ENCODE peak calls at places on chromosomes 4 and X, in four cellular contexts. One of them, this sample, is unnamed.

GRCh38 chr4:129429566-129430339 is 333.8 kb downstream of the C4orf33 start:
- DNase-seq in WTC11: no peak
- DNase-seq in vagina: no peak
- DNase-seq in NCI-H748 treated with DMSO at 0.1 percent for 48 hours: no peak
- DNase-seq in this sample: no peak

GRCh38 chrX:19548934-19549333 is 33.6 kb upstream of the MAP3K15 start:
- DNase-seq in WTC11: no peak
- DNase-seq in vagina: no peak
- DNase-seq in NCI-H748 treated with DMSO at 0.1 percent for 48 hours: no peak
- DNase-seq in this sample: no peak

GRCh38 chrX:17377795-17378194 is 2.8 kb downstream of the NHS start:
- DNase-seq in WTC11: no peak
- DNase-seq in vagina: no peak
- DNase-seq in NCI-H748 treated with DMSO at 0.1 percent for 48 hours: no peak
- DNase-seq in this sample: no peak

GRCh38 chr4:88962430-88962829 is 94.6 kb downstream of the FAM13A start:
- DNase-seq in WTC11: no peak
- DNase-seq in vagina: no peak
- DNase-seq in NCI-H748 treated with DMSO at 0.1 percent for 48 hours: no peak
- DNase-seq in this sample: no peak

GRCh38 chrX:101208152-101208905 is 11.3 kb upstream of the DRP2 start:
- DNase-seq in WTC11: no peak
- DNase-seq in vagina: no peak
- DNase-seq in NCI-H748 treated with DMSO at 0.1 percent for 48 hours: no peak
- DNase-seq in this sample: no peak

GRCh38 chr4:149997881-149998421 is 80.3 kb upstream of the DCLK2 start:
- DNase-seq in WTC11: no peak
- DNase-seq in vagina: no peak
- DNase-seq in NCI-H748 treated with DMSO at 0.1 percent for 48 hours: no peak
- DNase-seq in this sample: no peak

GRCh38 chrX:78199851-78200250 is 60.4 kb upstream of the TAF9B start:
- DNase-seq in WTC11: no peak
- DNase-seq in vagina: no peak
- DNase-seq in NCI-H748 treated with DMSO at 0.1 percent for 48 hours: no peak
- DNase-seq in this sample: no peak

GRCh38 chr4:148782284-148782683 is 340.1 kb upstream of the NR3C2 start:
- DNase-seq in WTC11: peak
- DNase-seq in vagina: no peak
- DNase-seq in NCI-H748 treated with DMSO at 0.1 percent for 48 hours: no peak
- DNase-seq in this sample: peak

GRCh38 chrX:16678689-16679088 is 28.7 kb downstream of the S100G start:
- DNase-seq in WTC11: no peak
- DNase-seq in vagina: no peak
- DNase-seq in NCI-H748 treated with DMSO at 0.1 percent for 48 hours: no peak
- DNase-seq in this sample: no peak

This sample was measured in iPS DF 19.7.